ENCODE peak calls at places on chromosomes 7 and 10, in four cellular contexts. E is IMR-90, X is endothelial cell of umbilical vein, W is GM12878. F is an unnamed sample.

GRCh38 chr7:102424129-102424551 is 9.2 kb upstream of the ORAI2 start:
- DNase-seq in E (no peak), W (no peak), X (no peak), F (no peak)

GRCh38 chr7:25244193-25244592 is 15.9 kb upstream of the NPVF start:
- DNase-seq in X (no peak), E (no peak), W (no peak), F (no peak)

GRCh38 chr7:90412458-90413184 is 9.4 kb downstream of the CLDN12 start:
- DNase-seq in W (no peak), E (no peak), X (no peak), F (no peak)

GRCh38 chr7:129502708-129503685 is 666 bp downstream of the SMKR1 start:
- DNase-seq in X (peak), E (no peak), W (no peak), F (no peak)

GRCh38 chr7:137886266-137886665 is 39.5 kb upstream of the DGKI start:
- DNase-seq in W (no peak), E (no peak), X (no peak), F (no peak)

GRCh38 chr7:64602518-64602917 is 39.6 kb upstream of the ZNF680 start:
- DNase-seq in W (no peak), X (no peak), E (peak), F (no peak)

GRCh38 chr7:50664937-50665336 is 99.7 kb upstream of the DDC start:
- DNase-seq in E (no peak), X (no peak), W (no peak), F (no peak)

GRCh38 chr10:25557136-25557535 is 376.9 kb upstream of the MYO3A start:
- DNase-seq in W (no peak), E (no peak), X (peak), F (no peak)

GRCh38 chr10:120426306-120426705 is 30.7 kb upstream of the PLPP4 start:
- DNase-seq in W (no peak), E (no peak), X (peak), F (no peak)

GRCh38 chr10:17025444-17026295 is 103.9 kb downstream of the CUBN start:
- DNase-seq in E (peak), W (no peak), X (peak), F (peak)

GRCh38 chr10:17782921-17783665 is 26.1 kb upstream of the MRC1 start:
- DNase-seq in X (peak), E (peak), W (no peak), F (no peak)

GRCh38 chr10:61758440-61758839 is 95.7 kb downstream of the CABCOCO1 start:
- DNase-seq in W (no peak), E (peak), X (peak), F (no peak)

GRCh38 chr7:2001601-2002442 is 230.9 kb downstream of the MAD1L1 start:
- DNase-seq in E (no peak), X (no peak), W (no peak), F (no peak)

GRCh38 chr7:101547022-101547915 is 81.8 kb downstream of the MYL10 start:
- DNase-seq in W (no peak), E (no peak), X (no peak), F (no peak)

GRCh38 chr7:103048833-103049232 is 25.8 kb downstream of the FBXL13 start:
- DNase-seq in W (no peak), E (peak), X (no peak), F (no peak)

GRCh38 chr10:131158695-131159094 is 152.8 kb downstream of the TCERG1L start:
- DNase-seq in X (no peak), W (no peak), E (no peak), F (no peak)

GRCh38 chr7:155001756-155002410 is 1.0 kb downstream of the PAXIP1 start:
- DNase-seq in W (no peak), E (no peak), X (peak), F (peak)

GRCh38 chr7:15291707-15292106 is 270.1 kb downstream of the AGMO start:
- DNase-seq in X (no peak), W (no peak), E (no peak), F (no peak)

GRCh38 chr7:69624842-69625637 is 26.8 kb downstream of the AUTS2 start:
- DNase-seq in X (no peak), W (no peak), E (no peak), F (no peak)

GRCh38 chr7:43211276-43211675 is 98.8 kb downstream of the HECW1 start:
- DNase-seq in X (no peak), E (no peak), W (no peak), F (no peak)

GRCh38 chr10:79299397-79300370 is 47.6 kb upstream of the PPIF start:
- DNase-seq in X (no peak), E (peak), W (no peak), F (no peak)

GRCh38 chr7:70738080-70738479 is 393.9 kb upstream of the GALNT17 start:
- DNase-seq in X (no peak), W (no peak), E (peak), F (no peak)

GRCh38 chr10:124149681-124150080 is 56.3 kb upstream of the CHST15 start:
- DNase-seq in E (no peak), X (no peak), W (peak), F (no peak)

GRCh38 chr7:10889266-10889898 is 84.3 kb upstream of the PHF14 start:
- DNase-seq in X (peak), W (no peak), E (peak), F (peak)

GRCh38 chr7:102030696-102031095 is 213.3 kb downstream of the CUX1 start:
- DNase-seq in X (no peak), E (no peak), W (peak), F (no peak)

GRCh38 chr10:11286261-11286989 is 268.8 kb downstream of the CELF2 start:
- DNase-seq in W (peak), X (no peak), E (no peak), F (no peak)

GRCh38 chr7:65397730-65398142 is 24.1 kb downstream of the ZNF92 start:
- DNase-seq in X (no peak), W (no peak), E (no peak), F (no peak)

GRCh38 chr10:63264852-63265617 is 131.9 kb downstream of the NRBF2 start:
- DNase-seq in X (peak), W (no peak), E (peak), F (peak)

GRCh38 chr7:39910108-39910869 is 39.8 kb upstream of the CDK13 start:
- DNase-seq in X (no peak), E (peak), W (no peak), F (no peak)

GRCh38 chr10:71880425-71881306 is 29.6 kb upstream of the PSAP start:
- DNase-seq in W (no peak), X (no peak), E (no peak), F (no peak)

GRCh38 chr10:3658766-3659165 is 126.2 kb downstream of the KLF6 start:
- DNase-seq in W (no peak), X (no peak), E (no peak), F (no peak)
- TF ChIP-seq FOS in W (no peak), X (no peak), E (no peak), F (no peak)

GRCh38 chr7:23655433-23655832 is 24.6 kb upstream of the FAM221A start:
- DNase-seq in E (no peak), W (no peak), X (no peak), F (no peak)
- TF ChIP-seq FOS in E (no peak), W (no peak), X (no peak), F (no peak)

DNA sequence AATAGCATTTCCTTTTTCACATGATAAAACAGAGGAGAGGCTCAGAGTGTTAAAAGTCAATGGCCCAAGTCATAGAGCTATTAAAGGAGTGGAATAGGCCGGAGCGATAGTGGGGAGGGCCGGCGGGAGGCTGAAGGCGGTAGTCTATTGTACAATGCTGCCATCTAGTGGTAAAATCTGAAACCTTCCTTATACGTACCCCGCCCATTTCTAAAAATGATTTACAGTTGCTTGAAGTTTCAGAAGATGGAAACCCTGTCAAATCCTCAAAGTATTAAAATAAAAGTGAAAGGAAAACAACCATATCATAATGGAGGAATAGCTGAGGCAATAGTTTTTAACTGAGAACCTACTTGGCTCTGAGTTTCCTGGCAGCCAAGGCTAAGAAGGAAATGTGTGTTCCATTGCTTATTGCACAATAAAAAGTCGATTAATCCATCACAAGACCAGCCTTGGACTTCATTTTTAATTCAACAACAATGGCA is 209.1 kb downstream of the CCSER2 start:
- DNase-seq in W (no peak), X (peak), E (peak), F (peak)
- TF ChIP-seq FOS in W (no peak), X (no peak), E (no peak), F (no peak)

GRCh38 chr7:37698271-37698670 is 14.7 kb downstream of the GPR141 start:
- DNase-seq in E (no peak), X (no peak), W (no peak), F (peak)
- TF ChIP-seq FOS in E (no peak), X (no peak), W (no peak), F (no peak)

DNA sequence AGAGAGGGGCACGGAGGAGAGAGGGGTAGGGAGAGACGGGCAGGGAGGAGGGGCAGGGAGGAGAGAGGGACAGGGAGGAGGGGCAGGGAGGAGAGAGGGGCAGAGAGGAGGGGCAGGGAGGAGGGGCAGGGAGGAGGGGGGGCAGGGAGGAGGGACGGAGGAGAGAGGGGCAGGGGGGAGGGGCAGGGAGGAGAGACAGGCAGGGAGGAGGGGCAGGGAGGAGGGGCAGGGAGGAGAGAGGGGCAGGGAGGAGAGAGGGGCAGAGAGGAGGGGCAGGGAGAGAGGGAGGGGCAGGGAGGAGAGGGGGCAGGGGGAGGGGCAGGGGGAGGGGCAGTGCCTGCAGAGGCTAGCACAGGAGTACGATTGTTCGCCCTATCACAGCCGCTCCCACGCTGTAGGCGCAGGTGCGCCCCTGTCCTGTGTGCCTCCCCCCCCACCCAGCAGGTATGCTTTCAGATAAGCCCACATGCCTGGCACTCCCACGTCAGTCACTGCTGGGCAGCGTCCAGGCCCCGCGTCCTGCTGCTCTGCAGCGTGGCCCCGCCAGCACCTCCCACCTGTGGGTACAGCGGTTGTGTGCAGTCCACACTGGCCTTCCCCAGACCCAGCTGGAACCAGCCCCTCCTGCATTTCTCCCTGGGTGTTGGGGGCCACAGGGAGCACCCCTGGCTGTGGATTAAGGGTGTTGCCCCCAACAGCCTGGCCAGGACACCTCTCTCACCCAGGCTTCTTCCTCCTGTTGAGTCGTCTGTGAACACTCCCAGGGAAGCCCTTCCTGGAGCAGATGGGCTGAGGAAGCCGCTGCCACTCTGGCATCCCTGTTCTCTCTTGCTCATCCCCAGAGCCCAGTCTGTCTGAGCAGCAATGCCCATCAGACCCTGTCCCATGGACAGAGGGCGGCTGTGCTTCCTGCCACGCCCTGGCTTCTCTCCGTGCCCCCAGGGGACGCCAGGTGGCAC is 10.8 kb downstream of the NKX6-2 start:
- DNase-seq in W (no peak), X (no peak), E (no peak), F (no peak)
- TF ChIP-seq FOS in W (no peak), X (no peak), E (no peak), F (no peak)

DNA sequence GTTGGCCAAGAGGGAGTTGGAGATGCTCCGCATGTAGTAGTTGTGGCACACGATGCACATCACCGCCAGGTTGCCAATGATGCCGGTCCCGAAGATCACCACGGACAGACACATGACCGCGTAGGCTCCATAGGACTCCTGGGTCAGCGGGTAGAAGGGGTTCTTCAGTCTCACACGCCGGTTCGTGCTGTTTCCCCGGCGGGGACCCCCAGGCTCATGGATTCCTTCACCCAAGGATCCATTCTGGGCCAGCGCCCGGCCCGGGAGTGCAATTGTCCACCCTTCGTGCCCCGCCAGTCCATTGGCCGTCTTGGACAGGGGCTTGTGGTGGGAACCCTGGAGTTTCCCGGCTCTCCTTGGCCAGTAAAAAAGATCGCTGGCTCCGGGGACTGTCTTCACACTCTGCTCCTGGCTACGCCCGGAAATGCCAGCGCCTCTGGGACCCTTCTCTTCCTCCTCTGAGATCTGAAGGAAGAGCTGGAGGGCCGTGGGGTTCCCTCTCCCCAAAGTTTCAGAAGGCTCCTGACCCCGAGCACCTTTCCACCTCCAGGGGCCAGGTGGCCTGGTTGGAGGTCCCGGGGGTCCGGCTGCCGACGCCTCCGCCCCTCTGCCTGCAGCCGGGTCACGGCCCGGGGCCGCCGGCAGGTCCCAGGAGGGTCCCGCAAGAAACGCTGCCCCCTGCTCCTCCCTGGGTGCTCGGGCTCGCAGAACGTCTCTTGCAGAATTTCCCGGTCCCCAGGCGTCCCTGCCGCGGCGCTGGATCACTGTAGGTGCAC is 1.3 kb downstream of the GPR37 start:
- DNase-seq in E (peak), W (no peak), X (no peak), F (no peak)
- TF ChIP-seq FOS in E (no peak), W (no peak), X (no peak), F (no peak)

F was measured in K562.